ENCODE peak calls at places on chromosomes 11 and 22, in six cellular contexts. Q is posterior vena cava; H is Daoy; E is NCI-H1105 treated with DMSO at 0.1 percent for 48 hours; K is stimulated activated CD4-positive, alpha-beta T cell treated with anti-CD3 and anti-CD28 coated beads, Interleukin-1b, Interleukin-23, amount 100 ng/mL, for 1 hour; S is GM23248. W is an unnamed sample.

GRCh38 chr22:23137905-23138520 is 3.8 kb downstream of the RSPH14 start:
- DNase-seq in S (peak; percentile 16), K (no peak), Q (no peak), E (no peak), H (peak; percentile 56), W (no peak)

GRCh38 chr11:83092488-83093384 is 21.0 kb upstream of the RAB30 start:
- DNase-seq in E (no peak), K (no peak), Q (no peak), S (peak; percentile 27), H (peak; percentile 11), W (peak; percentile 93)

GRCh38 chr11:2663915-2664314 is 35.9 kb downstream of the KCNQ1OT1 start:
- DNase-seq in E (no peak), H (no peak), K (no peak), S (no peak), Q (no peak), W (no peak)

GRCh38 chr22:35887296-35887875 is 141.2 kb downstream of the RBFOX2 start:
- DNase-seq in Q (no peak), S (no peak), K (no peak), E (no peak), H (no peak), W (peak; percentile 72)

GRCh38 chr11:13429836-13430235 is 33.2 kb downstream of the BTBD10 start:
- DNase-seq in Q (no peak), E (no peak), K (no peak), S (no peak), H (peak; percentile 3), W (no peak)

GRCh38 chr11:84563356-84563755 is 1063.8 kb downstream of the DLG2 start:
- DNase-seq in S (no peak), Q (no peak), K (no peak), H (no peak), E (no peak), W (no peak)

GRCh38 chr22:23563111-23563510 is 17.0 kb downstream of the IGLL1 start:
- DNase-seq in S (no peak), Q (peak; percentile 28), H (no peak), K (no peak), E (no peak), W (no peak)

GRCh38 chr11:64879226-64879900 is 942 bp upstream of the EHD1 start:
- DNase-seq in H (no peak), K (no peak), E (no peak), S (no peak), Q (no peak), W (no peak)

GRCh38 chr11:124900464-124900863 is 2.8 kb upstream of the ROBO4 start:
- DNase-seq in Q (peak; percentile 86), H (peak; percentile 92), E (no peak), S (peak; percentile 96), K (no peak), W (peak; percentile 91)

GRCh38 chr11:12377824-12378593 is 638 bp downstream of the PARVA start:
- DNase-seq in K (no peak), H (peak; percentile 87), E (peak; percentile 66), Q (peak; percentile 94), S (peak; percentile 93), W (peak; percentile 94)

GRCh38 chr11:122275513-122275912 is 159.5 kb upstream of the BLID start:
- DNase-seq in Q (no peak), S (peak; percentile 58), E (no peak), H (no peak), K (no peak), W (no peak)

GRCh38 chr11:110173775-110174644 is 80.8 kb downstream of the ZC3H12C start:
- DNase-seq in Q (peak; percentile 85), K (peak; percentile 7), S (peak; percentile 70), H (peak; percentile 72), E (no peak), W (peak; percentile 91)

GRCh38 chr11:35045219-35045819 is 93.7 kb upstream of the CD44 start:
- DNase-seq in E (no peak), S (no peak), K (peak; percentile 63), Q (no peak), H (no peak), W (no peak)

W was measured in islet precursor cell.